ENCODE peak calls at places on chromosomes 13 and 19, in five cellular contexts. Q, W, S, H and A are unnamed samples.

GRCh38 chr19:32460476-32460875 is 54.9 kb downstream of the DPY19L3 start:
- DNase-seq in W (no peak), Q (no peak), S (no peak), H (no peak), A (no peak)

GRCh38 chr13:44259045-44260042 is 114.3 kb upstream of the SERP2 start:
- DNase-seq in Q (peak), S (no peak), H (peak), W (no peak), A (no peak)

GRCh38 chr19:399370-399769 is 9.6 kb downstream of the C2CD4C start:
- DNase-seq in W (no peak), H (no peak), Q (no peak), S (no peak), A (no peak)

GRCh38 chr13:21606781-21607180 is 2.8 kb upstream of the MICU2 start:
- DNase-seq in S (no peak), H (no peak), W (no peak), Q (no peak), A (no peak)

GRCh38 chr19:4376991-4377781 is 23.2 kb downstream of the SH3GL1 start:
- DNase-seq in H (peak), S (no peak), W (peak), Q (no peak), A (no peak)

GRCh38 chr19:18202759-18203407 is 959 bp downstream of the RAB3A start:
- DNase-seq in H (no peak), Q (peak), S (peak), W (peak), A (peak)

GRCh38 chr19:10074153-10074552 is 12.0 kb upstream of the SHFL start:
- DNase-seq in W (no peak), Q (no peak), S (peak), H (no peak), A (no peak)

GRCh38 chr19:23762884-23763711 is 4.4 kb upstream of the ZNF681 start:
- DNase-seq in Q (peak), H (peak), S (peak), W (peak), A (peak)

GRCh38 chr19:51140441-51140840 is 1.7 kb upstream of the SIGLEC7 start:
- DNase-seq in Q (no peak), W (no peak), S (no peak), H (no peak), A (no peak)

GRCh38 chr19:18529782-18530181 is 7.9 kb upstream of the ELL start:
- DNase-seq in H (no peak), S (no peak), Q (no peak), W (no peak), A (no peak)

GRCh38 chr19:42066075-42066754 is 3.8 kb downstream of the GRIK5 start:
- DNase-seq in S (peak), H (no peak), W (no peak), Q (no peak), A (no peak)

GRCh38 chr13:74465279-74465678 is 331.1 kb upstream of the KLF12 start:
- DNase-seq in W (no peak), H (no peak), S (no peak), Q (no peak), A (no peak)

GRCh38 chr13:62633448-62633847 is 1217.8 kb upstream of the PCDH20 start:
- DNase-seq in S (no peak), H (no peak), W (no peak), Q (no peak), A (no peak)

GRCh38 chr19:38055655-38056521 is 148.9 kb downstream of the SIPA1L3 start:
- DNase-seq in Q (no peak), H (no peak), W (no peak), S (no peak), A (no peak)

GRCh38 chr13:95185851-95186250 is 115.4 kb downstream of the ABCC4 start:
- DNase-seq in Q (peak), W (no peak), S (no peak), H (no peak), A (no peak)

GRCh38 chr13:40152145-40152544 is 496.7 kb downstream of the COG6 start:
- DNase-seq in S (no peak), H (no peak), Q (no peak), W (no peak), A (no peak)

GRCh38 chr13:32587774-32588165 is 1.5 kb downstream of the PDS5B start:
- DNase-seq in H (no peak), S (peak), Q (no peak), W (no peak), A (no peak)

GRCh38 chr19:2261438-2262172 is 5.4 kb upstream of the JSRP1 start:
- DNase-seq in W (peak), H (peak), S (peak), Q (peak), A (peak)

GRCh38 chr13:97018029-97018819 is 23.9 kb upstream of the OXGR1 start:
- DNase-seq in W (no peak), S (peak), H (no peak), Q (peak), A (no peak)